ENCODE peak calls at places on chromosome 14, in ten cellular contexts. D, V, I, N, X, P, Q, W, A and C are unnamed samples.

GRCh38 chr14:26595922-26596721 is 1.7 kb downstream of the NOVA1 start:
- DNase-seq in D (no peak), V (no peak), I (no peak), N (no peak), X (no peak), P (no peak), Q (no peak), W (no peak), A (no peak), C (no peak)

GRCh38 chr14:51774209-51774608 is 86.2 kb upstream of the GNG2 start:
- DNase-seq in D (no peak), V (no peak), I (no peak), N (no peak), X (peak; percentile 3), P (no peak), Q (no peak), W (no peak), A (no peak), C (no peak)

GRCh38 chr14:20412422-20412821 is 879 bp downstream of the TEP1 start:
- DNase-seq in D (no peak), V (no peak), I (no peak), N (no peak), X (no peak), P (peak; percentile 39), Q (no peak), W (no peak), A (no peak), C (peak; percentile 65)

GRCh38 chr14:80291099-80291498 is 79.8 kb upstream of the DIO2 start:
- DNase-seq in D (no peak), V (no peak), I (no peak), N (no peak), X (no peak), P (no peak), Q (no peak), W (no peak), A (peak; percentile 9), C (no peak)

GRCh38 chr14:69658664-69659261 is 47.4 kb downstream of the SUSD6 start:
- DNase-seq in D (no peak), V (no peak), I (peak; percentile 83), N (no peak), X (no peak), P (no peak), Q (no peak), W (no peak), A (peak; percentile 39), C (no peak)

GRCh38 chr14:83583201-83583600 is 1946.7 kb upstream of the FLRT2 start:
- DNase-seq in D (no peak), V (no peak), I (no peak), N (no peak), X (no peak), P (no peak), Q (no peak), W (no peak), A (no peak), C (no peak)

GRCh38 chr14:100658514-100658886 is 68.2 kb upstream of the DLK1 start:
- DNase-seq in D (no peak), V (peak; percentile 65), I (no peak), N (peak; percentile 65), X (no peak), P (no peak), Q (no peak), W (no peak), A (no peak), C (peak; percentile 59)

GRCh38 chr14:59187802-59188460 is 536 bp upstream of the DAAM1 start:
- DNase-seq in D (peak; percentile 35), V (no peak), I (no peak), N (no peak), X (peak; percentile 20), P (no peak), Q (peak; percentile 43), W (peak; percentile 52), A (no peak), C (peak; percentile 74)

GRCh38 chr14:96423012-96423411 is 31.1 kb downstream of the AK7 start:
- DNase-seq in D (no peak), V (no peak), I (no peak), N (no peak), X (no peak), P (no peak), Q (no peak), W (no peak), A (no peak), C (no peak)

GRCh38 chr14:32417956-32418552 is 89.0 kb downstream of the AKAP6 start:
- DNase-seq in D (peak; percentile 31), V (no peak), I (peak; percentile 66), N (no peak), X (no peak), P (no peak), Q (peak; percentile 53), W (no peak), A (peak; percentile 59), C (no peak)

GRCh38 chr14:81137316-81137715 is 83.4 kb downstream of the GTF2A1 start:
- DNase-seq in D (no peak), V (no peak), I (no peak), N (no peak), X (no peak), P (no peak), Q (peak; percentile 42), W (no peak), A (peak; percentile 48), C (no peak)

GRCh38 chr14:106826833-106827369 is 1300.5 kb downstream of the TMEM121 start:
- DNase-seq in D (no peak), V (no peak), I (no peak), N (no peak), X (no peak), P (no peak), Q (no peak), W (no peak), A (no peak), C (no peak)

DNA sequence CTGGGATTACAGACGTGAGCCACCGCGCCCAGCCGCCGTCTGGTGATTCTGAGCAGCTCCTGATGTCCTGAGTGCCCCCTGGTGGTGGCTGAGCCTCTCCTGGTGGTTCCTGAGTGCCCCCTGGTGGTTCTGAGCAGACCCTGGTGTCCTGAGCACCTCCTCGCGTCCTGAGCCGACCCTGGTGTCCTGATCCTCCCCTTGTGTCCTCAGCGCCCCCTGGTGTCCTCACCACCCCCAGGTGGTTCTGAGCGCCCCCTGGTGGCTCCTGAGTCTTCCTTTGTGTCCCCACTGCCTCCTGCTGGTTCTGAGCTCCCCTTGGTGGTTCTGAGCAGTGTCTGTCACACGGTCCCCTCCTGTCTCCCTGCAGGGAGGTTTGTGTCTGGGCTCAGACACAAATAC is 1304.9 kb downstream of the TMEM121 start:
- DNase-seq in D (no peak), V (no peak), I (no peak), N (peak; percentile 53), X (peak; percentile 23), P (no peak), Q (no peak), W (peak; percentile 65), A (no peak), C (peak; percentile 83)
- H3K9me3 ChIP-seq in D (no peaks in the 10 kb centered on the region), V (peaks cover 83% of the 10 kb centered on the region), I (no peaks in the 10 kb centered on the region), N (no peaks in the 10 kb centered on the region), X (no peaks in the 10 kb centered on the region), P (no peaks in the 10 kb centered on the region), Q (no peaks in the 10 kb centered on the region), W (no peaks in the 10 kb centered on the region), A (peaks cover 15% of the 10 kb centered on the region), C (peaks cover 20% of the 10 kb centered on the region)

DNA sequence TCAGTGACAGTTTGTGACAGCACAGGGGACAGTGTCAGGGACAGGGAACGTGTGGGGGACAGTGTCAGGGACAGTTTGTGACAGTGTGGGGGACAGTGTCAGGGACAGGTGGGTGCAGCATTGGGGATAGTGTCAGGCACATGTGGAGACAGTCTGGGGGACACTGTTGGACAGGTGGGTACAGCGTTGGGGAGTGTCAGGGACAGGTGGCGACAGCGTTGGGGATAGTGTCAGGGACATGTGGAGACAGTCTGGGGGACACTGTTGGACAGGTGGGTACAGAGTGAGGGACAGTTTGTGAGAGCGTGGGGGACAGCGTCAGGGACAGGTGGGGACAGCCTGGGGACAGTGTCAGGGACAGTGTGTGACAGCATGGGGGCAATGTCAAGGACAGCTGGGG is 140.0 kb downstream of the TMEM121 start:
- DNase-seq in D (no peak), V (no peak), I (no peak), N (no peak), X (no peak), P (no peak), Q (no peak), W (no peak), A (no peak), C (no peak)
- H3K9me3 ChIP-seq in D (no peaks in the 10 kb centered on the region), V (peaks cover 51% of the 10 kb centered on the region), I (no peaks in the 10 kb centered on the region), N (no peaks in the 10 kb centered on the region), X (no peaks in the 10 kb centered on the region), P (no peaks in the 10 kb centered on the region), Q (no peaks in the 10 kb centered on the region), W (no peaks in the 10 kb centered on the region), A (peaks cover 28% of the 10 kb centered on the region), C (no peaks in the 10 kb centered on the region)

GRCh38 chr14:67764496-67764895 is 51.9 kb downstream of the ZFYVE26 start:
- DNase-seq in D (no peak), V (no peak), I (peak; percentile 6), N (no peak), X (no peak), P (no peak), Q (no peak), W (no peak), A (no peak), C (no peak)

GRCh38 chr14:67765192-67765834 is 51.1 kb downstream of the ZFYVE26 start:
- DNase-seq in D (no peak), V (no peak), I (peak; percentile 18), N (no peak), X (no peak), P (no peak), Q (no peak), W (no peak), A (no peak), C (no peak)

GRCh38 chr14:67759916-67760315 is 56.5 kb downstream of the ZFYVE26 start:
- DNase-seq in D (no peak), V (no peak), I (no peak), N (no peak), X (no peak), P (no peak), Q (no peak), W (no peak), A (no peak), C (no peak)

GRCh38 chr14:67763158-67763822 is 53.1 kb downstream of the ZFYVE26 start:
- DNase-seq in D (no peak), V (no peak), I (no peak), N (no peak), X (no peak), P (no peak), Q (no peak), W (no peak), A (no peak), C (no peak)

GRCh38 chr14:67762051-67762450 is 54.3 kb downstream of the ZFYVE26 start:
- DNase-seq in D (no peak), V (no peak), I (no peak), N (no peak), X (no peak), P (no peak), Q (no peak), W (no peak), A (no peak), C (no peak)
- H3K9me3 ChIP-seq in D (no peaks in the 10 kb centered on the region), V (no peaks in the 10 kb centered on the region), I (no peaks in the 10 kb centered on the region), N (no peaks in the 10 kb centered on the region), X (no peaks in the 10 kb centered on the region), P (no peaks in the 10 kb centered on the region), Q (no peaks in the 10 kb centered on the region), W (no peaks in the 10 kb centered on the region), A (no peaks in the 10 kb centered on the region), C (no peaks in the 10 kb centered on the region)

DNA sequence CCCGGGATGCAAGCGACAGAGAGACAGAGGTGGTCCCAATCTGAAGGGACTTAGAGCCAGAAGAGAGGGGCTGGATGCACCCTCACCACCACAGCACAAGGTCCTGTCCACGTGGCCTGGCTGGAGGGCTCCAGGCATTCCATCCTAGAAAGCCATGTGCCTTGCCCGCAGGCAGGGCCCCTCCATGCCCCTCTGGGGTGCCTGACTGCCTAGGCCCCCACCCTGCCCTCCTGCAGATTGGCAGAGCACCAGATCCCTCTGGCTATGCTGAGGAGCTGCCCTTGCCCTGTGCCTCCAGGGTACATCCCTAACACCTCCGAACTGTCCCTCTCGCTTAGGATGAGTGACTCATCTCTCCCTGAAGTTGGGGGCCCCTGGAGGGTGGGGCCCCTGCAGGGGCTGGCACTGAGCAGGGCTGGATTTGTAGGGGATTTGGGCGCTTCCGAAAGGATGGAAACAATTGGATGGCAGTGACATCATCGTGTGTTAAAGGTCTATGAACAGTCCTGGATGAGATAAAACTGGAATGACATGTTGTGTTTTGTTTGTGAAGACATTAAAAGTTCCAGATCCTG is 50.9 kb downstream of the CHGA start:
- DNase-seq in D (no peak), V (no peak), I (peak; percentile 44), N (peak; percentile 57), X (no peak), P (no peak), Q (no peak), W (peak; percentile 41), A (no peak), C (no peak)
- H3K9me3 ChIP-seq in D (peaks cover 21% of the 10 kb centered on the region), V (peaks cover 6% of the 10 kb centered on the region), I (peaks cover 6% of the 10 kb centered on the region), N (no peaks in the 10 kb centered on the region), X (peaks cover 7% of the 10 kb centered on the region), P (peaks cover 30% of the 10 kb centered on the region), Q (no peaks in the 10 kb centered on the region), W (peaks cover 25% of the 10 kb centered on the region), A (peaks cover 12% of the 10 kb centered on the region), C (peaks cover 34% of the 10 kb centered on the region)